ENCODE peak calls at places on chromosomes 5 and 9, in eight cellular contexts. One of them, this sample, is unnamed.

GRCh38 chr9:136926749-136927148 is 17.8 kb downstream of the FBXW5 start:
- DNase-seq in activated CD8-positive, alpha-beta memory T cell treated with anti-CD3 and anti-CD28 coated beads, Interleukin-2, amount 50 U/mL, for 48 hours: no peak
- DNase-seq in CD14-positive monocyte: no peak
- DNase-seq in left cardiac atrium: no peak
- DNase-seq in head of caudate nucleus: no peak
- DNase-seq in Kasumi-1: no peak
- DNase-seq in activated B cell treated with CpG ODN at 0.5 μM for 24 hours: no peak
- DNase-seq in GM20000: no peak
- DNase-seq in this sample: no peak

GRCh38 chr5:126334755-126335154 is 88.5 kb upstream of the GRAMD2B start:
- DNase-seq in activated B cell treated with CpG ODN at 0.5 μM for 24 hours: no peak
- DNase-seq in CD14-positive monocyte: no peak
- DNase-seq in activated CD8-positive, alpha-beta memory T cell treated with anti-CD3 and anti-CD28 coated beads, Interleukin-2, amount 50 U/mL, for 48 hours: no peak
- DNase-seq in Kasumi-1: no peak
- DNase-seq in left cardiac atrium: no peak
- DNase-seq in GM20000: no peak
- DNase-seq in head of caudate nucleus: no peak
- DNase-seq in this sample: no peak

GRCh38 chr9:33818167-33818831 is 1.3 kb downstream of the UBE2R2 start:
- DNase-seq in CD14-positive monocyte: peak
- DNase-seq in activated B cell treated with CpG ODN at 0.5 μM for 24 hours: no peak
- DNase-seq in activated CD8-positive, alpha-beta memory T cell treated with anti-CD3 and anti-CD28 coated beads, Interleukin-2, amount 50 U/mL, for 48 hours: no peak
- DNase-seq in left cardiac atrium: no peak
- DNase-seq in Kasumi-1: peak
- DNase-seq in head of caudate nucleus: peak
- DNase-seq in GM20000: peak
- DNase-seq in this sample: no peak

GRCh38 chr5:74938250-74938649 is 72.1 kb upstream of the FAM169A start:
- DNase-seq in activated CD8-positive, alpha-beta memory T cell treated with anti-CD3 and anti-CD28 coated beads, Interleukin-2, amount 50 U/mL, for 48 hours: no peak
- DNase-seq in GM20000: no peak
- DNase-seq in CD14-positive monocyte: no peak
- DNase-seq in Kasumi-1: peak
- DNase-seq in activated B cell treated with CpG ODN at 0.5 μM for 24 hours: no peak
- DNase-seq in left cardiac atrium: no peak
- DNase-seq in head of caudate nucleus: no peak
- DNase-seq in this sample: no peak

GRCh38 chr5:9197881-9198260 is 348.0 kb downstream of the SEMA5A start:
- DNase-seq in CD14-positive monocyte: no peak
- DNase-seq in activated B cell treated with CpG ODN at 0.5 μM for 24 hours: no peak
- DNase-seq in Kasumi-1: no peak
- DNase-seq in activated CD8-positive, alpha-beta memory T cell treated with anti-CD3 and anti-CD28 coated beads, Interleukin-2, amount 50 U/mL, for 48 hours: no peak
- DNase-seq in left cardiac atrium: no peak
- DNase-seq in head of caudate nucleus: no peak
- DNase-seq in GM20000: peak
- DNase-seq in this sample: no peak

GRCh38 chr9:126055386-126055785 is 271.2 kb upstream of the MVB12B start:
- DNase-seq in head of caudate nucleus: no peak
- DNase-seq in Kasumi-1: no peak
- DNase-seq in left cardiac atrium: no peak
- DNase-seq in activated CD8-positive, alpha-beta memory T cell treated with anti-CD3 and anti-CD28 coated beads, Interleukin-2, amount 50 U/mL, for 48 hours: no peak
- DNase-seq in activated B cell treated with CpG ODN at 0.5 μM for 24 hours: no peak
- DNase-seq in GM20000: no peak
- DNase-seq in CD14-positive monocyte: no peak
- DNase-seq in this sample: no peak

GRCh38 chr9:93098236-93098946 is 2.4 kb downstream of the CARD19 start:
- DNase-seq in head of caudate nucleus: peak
- DNase-seq in CD14-positive monocyte: peak
- DNase-seq in Kasumi-1: peak
- DNase-seq in activated CD8-positive, alpha-beta memory T cell treated with anti-CD3 and anti-CD28 coated beads, Interleukin-2, amount 50 U/mL, for 48 hours: peak
- DNase-seq in activated B cell treated with CpG ODN at 0.5 μM for 24 hours: peak
- DNase-seq in left cardiac atrium: peak
- DNase-seq in GM20000: no peak
- DNase-seq in this sample: no peak

GRCh38 chr9:5851445-5851844 is 18.5 kb upstream of the ERMP1 start:
- DNase-seq in left cardiac atrium: no peak
- DNase-seq in activated CD8-positive, alpha-beta memory T cell treated with anti-CD3 and anti-CD28 coated beads, Interleukin-2, amount 50 U/mL, for 48 hours: no peak
- DNase-seq in CD14-positive monocyte: peak
- DNase-seq in GM20000: peak
- DNase-seq in head of caudate nucleus: no peak
- DNase-seq in activated B cell treated with CpG ODN at 0.5 μM for 24 hours: no peak
- DNase-seq in Kasumi-1: peak
- DNase-seq in this sample: no peak

GRCh38 chr9:34343090-34343489 is 13.7 kb downstream of the NUDT2 start:
- DNase-seq in activated B cell treated with CpG ODN at 0.5 μM for 24 hours: no peak
- DNase-seq in GM20000: no peak
- DNase-seq in CD14-positive monocyte: no peak
- DNase-seq in left cardiac atrium: peak
- DNase-seq in head of caudate nucleus: peak
- DNase-seq in activated CD8-positive, alpha-beta memory T cell treated with anti-CD3 and anti-CD28 coated beads, Interleukin-2, amount 50 U/mL, for 48 hours: no peak
- DNase-seq in Kasumi-1: no peak
- DNase-seq in this sample: no peak

GRCh38 chr5:39283231-39283818 is 64.0 kb upstream of the FYB1 start:
- DNase-seq in head of caudate nucleus: no peak
- DNase-seq in GM20000: peak
- DNase-seq in CD14-positive monocyte: peak
- DNase-seq in Kasumi-1: peak
- DNase-seq in activated CD8-positive, alpha-beta memory T cell treated with anti-CD3 and anti-CD28 coated beads, Interleukin-2, amount 50 U/mL, for 48 hours: no peak
- DNase-seq in left cardiac atrium: no peak
- DNase-seq in activated B cell treated with CpG ODN at 0.5 μM for 24 hours: no peak
- DNase-seq in this sample: no peak

GRCh38 chr5:150080696-150081435 is 5.5 kb downstream of the CSF1R start:
- DNase-seq in Kasumi-1: no peak
- DNase-seq in activated CD8-positive, alpha-beta memory T cell treated with anti-CD3 and anti-CD28 coated beads, Interleukin-2, amount 50 U/mL, for 48 hours: no peak
- DNase-seq in GM20000: peak
- DNase-seq in head of caudate nucleus: peak
- DNase-seq in CD14-positive monocyte: no peak
- DNase-seq in activated B cell treated with CpG ODN at 0.5 μM for 24 hours: no peak
- DNase-seq in left cardiac atrium: no peak
- DNase-seq in this sample: no peak

GRCh38 chr5:78362220-78362619 is 1.8 kb downstream of the SCAMP1 start:
- DNase-seq in activated B cell treated with CpG ODN at 0.5 μM for 24 hours: no peak
- DNase-seq in GM20000: no peak
- DNase-seq in activated CD8-positive, alpha-beta memory T cell treated with anti-CD3 and anti-CD28 coated beads, Interleukin-2, amount 50 U/mL, for 48 hours: no peak
- DNase-seq in head of caudate nucleus: no peak
- DNase-seq in left cardiac atrium: no peak
- DNase-seq in CD14-positive monocyte: no peak
- DNase-seq in Kasumi-1: no peak
- DNase-seq in this sample: no peak

GRCh38 chr5:133679534-133679933 is 67.2 kb upstream of the FSTL4 start:
- DNase-seq in activated CD8-positive, alpha-beta memory T cell treated with anti-CD3 and anti-CD28 coated beads, Interleukin-2, amount 50 U/mL, for 48 hours: peak
- DNase-seq in CD14-positive monocyte: no peak
- DNase-seq in left cardiac atrium: no peak
- DNase-seq in head of caudate nucleus: no peak
- DNase-seq in activated B cell treated with CpG ODN at 0.5 μM for 24 hours: no peak
- DNase-seq in Kasumi-1: no peak
- DNase-seq in GM20000: no peak
- DNase-seq in this sample: no peak

GRCh38 chr9:127717766-127718165 is 1.9 kb downstream of the TTC16 start:
- DNase-seq in Kasumi-1: no peak
- DNase-seq in CD14-positive monocyte: no peak
- DNase-seq in activated B cell treated with CpG ODN at 0.5 μM for 24 hours: no peak
- DNase-seq in activated CD8-positive, alpha-beta memory T cell treated with anti-CD3 and anti-CD28 coated beads, Interleukin-2, amount 50 U/mL, for 48 hours: no peak
- DNase-seq in GM20000: no peak
- DNase-seq in left cardiac atrium: no peak
- DNase-seq in head of caudate nucleus: no peak
- DNase-seq in this sample: no peak

GRCh38 chr9:8825600-8826147 is 1026.1 kb upstream of the DMAC1 start:
- DNase-seq in left cardiac atrium: no peak
- DNase-seq in GM20000: no peak
- DNase-seq in activated CD8-positive, alpha-beta memory T cell treated with anti-CD3 and anti-CD28 coated beads, Interleukin-2, amount 50 U/mL, for 48 hours: no peak
- DNase-seq in CD14-positive monocyte: no peak
- DNase-seq in Kasumi-1: no peak
- DNase-seq in head of caudate nucleus: no peak
- DNase-seq in activated B cell treated with CpG ODN at 0.5 μM for 24 hours: no peak
- DNase-seq in this sample: no peak

GRCh38 chr5:14962604-14963003 is 91.0 kb upstream of the ANKH start:
- DNase-seq in left cardiac atrium: no peak
- DNase-seq in head of caudate nucleus: no peak
- DNase-seq in GM20000: no peak
- DNase-seq in CD14-positive monocyte: no peak
- DNase-seq in Kasumi-1: no peak
- DNase-seq in activated CD8-positive, alpha-beta memory T cell treated with anti-CD3 and anti-CD28 coated beads, Interleukin-2, amount 50 U/mL, for 48 hours: no peak
- DNase-seq in activated B cell treated with CpG ODN at 0.5 μM for 24 hours: no peak
- DNase-seq in this sample: no peak

GRCh38 chr5:169980418-169981053 is at the start of gene INSYN2B:
- DNase-seq in left cardiac atrium: peak
- DNase-seq in CD14-positive monocyte: no peak
- DNase-seq in Kasumi-1: peak
- DNase-seq in activated B cell treated with CpG ODN at 0.5 μM for 24 hours: no peak
- DNase-seq in GM20000: peak
- DNase-seq in head of caudate nucleus: peak
- DNase-seq in activated CD8-positive, alpha-beta memory T cell treated with anti-CD3 and anti-CD28 coated beads, Interleukin-2, amount 50 U/mL, for 48 hours: no peak
- DNase-seq in this sample: peak

GRCh38 chr9:89274838-89275237 is 36.2 kb upstream of the CKS2 start:
- DNase-seq in CD14-positive monocyte: no peak
- DNase-seq in left cardiac atrium: no peak
- DNase-seq in GM20000: no peak
- DNase-seq in activated CD8-positive, alpha-beta memory T cell treated with anti-CD3 and anti-CD28 coated beads, Interleukin-2, amount 50 U/mL, for 48 hours: no peak
- DNase-seq in head of caudate nucleus: no peak
- DNase-seq in Kasumi-1: no peak
- DNase-seq in activated B cell treated with CpG ODN at 0.5 μM for 24 hours: no peak
- DNase-seq in this sample: no peak

GRCh38 chr5:154209591-154210081 is 19.1 kb downstream of the GALNT10 start:
- DNase-seq in activated B cell treated with CpG ODN at 0.5 μM for 24 hours: no peak
- DNase-seq in left cardiac atrium: no peak
- DNase-seq in CD14-positive monocyte: no peak
- DNase-seq in Kasumi-1: no peak
- DNase-seq in GM20000: no peak
- DNase-seq in head of caudate nucleus: no peak
- DNase-seq in activated CD8-positive, alpha-beta memory T cell treated with anti-CD3 and anti-CD28 coated beads, Interleukin-2, amount 50 U/mL, for 48 hours: no peak
- DNase-seq in this sample: no peak

GRCh38 chr9:79658926-79659325 is 87.2 kb downstream of the TLE4 start:
- DNase-seq in CD14-positive monocyte: no peak
- DNase-seq in activated B cell treated with CpG ODN at 0.5 μM for 24 hours: no peak
- DNase-seq in Kasumi-1: no peak
- DNase-seq in GM20000: no peak
- DNase-seq in head of caudate nucleus: no peak
- DNase-seq in activated CD8-positive, alpha-beta memory T cell treated with anti-CD3 and anti-CD28 coated beads, Interleukin-2, amount 50 U/mL, for 48 hours: no peak
- DNase-seq in left cardiac atrium: no peak
- DNase-seq in this sample: no peak

GRCh38 chr9:37919166-37919955 is 15.4 kb upstream of the SLC25A51 start:
- DNase-seq in GM20000: no peak
- DNase-seq in Kasumi-1: no peak
- DNase-seq in CD14-positive monocyte: no peak
- DNase-seq in activated CD8-positive, alpha-beta memory T cell treated with anti-CD3 and anti-CD28 coated beads, Interleukin-2, amount 50 U/mL, for 48 hours: no peak
- DNase-seq in left cardiac atrium: no peak
- DNase-seq in head of caudate nucleus: no peak
- DNase-seq in activated B cell treated with CpG ODN at 0.5 μM for 24 hours: no peak
- DNase-seq in this sample: no peak

GRCh38 chr9:136016221-136016881 is 55.2 kb upstream of the UBAC1 start:
- DNase-seq in activated CD8-positive, alpha-beta memory T cell treated with anti-CD3 and anti-CD28 coated beads, Interleukin-2, amount 50 U/mL, for 48 hours: no peak
- DNase-seq in CD14-positive monocyte: peak
- DNase-seq in head of caudate nucleus: peak
- DNase-seq in activated B cell treated with CpG ODN at 0.5 μM for 24 hours: peak
- DNase-seq in Kasumi-1: no peak
- DNase-seq in GM20000: no peak
- DNase-seq in left cardiac atrium: no peak
- DNase-seq in this sample: no peak

GRCh38 chr5:172187118-172188032 is 649 bp downstream of the STK10 start:
- DNase-seq in Kasumi-1: peak
- DNase-seq in activated CD8-positive, alpha-beta memory T cell treated with anti-CD3 and anti-CD28 coated beads, Interleukin-2, amount 50 U/mL, for 48 hours: peak
- DNase-seq in CD14-positive monocyte: peak
- DNase-seq in GM20000: peak
- DNase-seq in left cardiac atrium: peak
- DNase-seq in activated B cell treated with CpG ODN at 0.5 μM for 24 hours: peak
- DNase-seq in head of caudate nucleus: peak
- DNase-seq in this sample: no peak

GRCh38 chr5:10317825-10318682 is 10.4 kb upstream of the CMBL start:
- DNase-seq in activated CD8-positive, alpha-beta memory T cell treated with anti-CD3 and anti-CD28 coated beads, Interleukin-2, amount 50 U/mL, for 48 hours: no peak
- DNase-seq in head of caudate nucleus: no peak
- DNase-seq in activated B cell treated with CpG ODN at 0.5 μM for 24 hours: no peak
- DNase-seq in left cardiac atrium: no peak
- DNase-seq in CD14-positive monocyte: no peak
- DNase-seq in GM20000: no peak
- DNase-seq in Kasumi-1: peak
- DNase-seq in this sample: no peak

GRCh38 chr5:168706655-168707069 is 127.5 kb upstream of the PANK3 start:
- DNase-seq in activated B cell treated with CpG ODN at 0.5 μM for 24 hours: no peak
- DNase-seq in activated CD8-positive, alpha-beta memory T cell treated with anti-CD3 and anti-CD28 coated beads, Interleukin-2, amount 50 U/mL, for 48 hours: no peak
- DNase-seq in Kasumi-1: peak
- DNase-seq in left cardiac atrium: peak
- DNase-seq in head of caudate nucleus: peak
- DNase-seq in GM20000: no peak
- DNase-seq in CD14-positive monocyte: no peak
- DNase-seq in this sample: no peak

GRCh38 chr9:91138760-91139159 is 223.0 kb downstream of the AUH start:
- DNase-seq in activated B cell treated with CpG ODN at 0.5 μM for 24 hours: no peak
- DNase-seq in Kasumi-1: no peak
- DNase-seq in GM20000: no peak
- DNase-seq in CD14-positive monocyte: no peak
- DNase-seq in activated CD8-positive, alpha-beta memory T cell treated with anti-CD3 and anti-CD28 coated beads, Interleukin-2, amount 50 U/mL, for 48 hours: no peak
- DNase-seq in head of caudate nucleus: no peak
- DNase-seq in left cardiac atrium: no peak
- DNase-seq in this sample: no peak

GRCh38 chr5:168795943-168796342 is 216.8 kb upstream of the PANK3 start:
- DNase-seq in left cardiac atrium: no peak
- DNase-seq in activated B cell treated with CpG ODN at 0.5 μM for 24 hours: no peak
- DNase-seq in CD14-positive monocyte: no peak
- DNase-seq in activated CD8-positive, alpha-beta memory T cell treated with anti-CD3 and anti-CD28 coated beads, Interleukin-2, amount 50 U/mL, for 48 hours: no peak
- DNase-seq in GM20000: no peak
- DNase-seq in head of caudate nucleus: no peak
- DNase-seq in Kasumi-1: no peak
- DNase-seq in this sample: no peak

GRCh38 chr9:36317766-36318165 is 59.5 kb upstream of the GNE start:
- DNase-seq in activated B cell treated with CpG ODN at 0.5 μM for 24 hours: no peak
- DNase-seq in Kasumi-1: no peak
- DNase-seq in activated CD8-positive, alpha-beta memory T cell treated with anti-CD3 and anti-CD28 coated beads, Interleukin-2, amount 50 U/mL, for 48 hours: no peak
- DNase-seq in head of caudate nucleus: no peak
- DNase-seq in left cardiac atrium: no peak
- DNase-seq in GM20000: no peak
- DNase-seq in CD14-positive monocyte: no peak
- DNase-seq in this sample: no peak

GRCh38 chr9:92350129-92350739 is 24.5 kb downstream of the CENPP start:
- DNase-seq in head of caudate nucleus: no peak
- DNase-seq in GM20000: no peak
- DNase-seq in activated CD8-positive, alpha-beta memory T cell treated with anti-CD3 and anti-CD28 coated beads, Interleukin-2, amount 50 U/mL, for 48 hours: no peak
- DNase-seq in activated B cell treated with CpG ODN at 0.5 μM for 24 hours: no peak
- DNase-seq in CD14-positive monocyte: no peak
- DNase-seq in left cardiac atrium: no peak
- DNase-seq in Kasumi-1: no peak
- DNase-seq in this sample: no peak

GRCh38 chr5:181070523-181070922 is 30.5 kb downstream of the BTNL9 start:
- DNase-seq in head of caudate nucleus: no peak
- DNase-seq in GM20000: no peak
- DNase-seq in activated B cell treated with CpG ODN at 0.5 μM for 24 hours: no peak
- DNase-seq in CD14-positive monocyte: no peak
- DNase-seq in left cardiac atrium: no peak
- DNase-seq in Kasumi-1: no peak
- DNase-seq in activated CD8-positive, alpha-beta memory T cell treated with anti-CD3 and anti-CD28 coated beads, Interleukin-2, amount 50 U/mL, for 48 hours: no peak
- DNase-seq in this sample: no peak

GRCh38 chr5:96434201-96434645 is 1.2 kb upstream of the PCSK1 start:
- DNase-seq in Kasumi-1: peak
- DNase-seq in activated CD8-positive, alpha-beta memory T cell treated with anti-CD3 and anti-CD28 coated beads, Interleukin-2, amount 50 U/mL, for 48 hours: peak
- DNase-seq in GM20000: peak
- DNase-seq in activated B cell treated with CpG ODN at 0.5 μM for 24 hours: no peak
- DNase-seq in CD14-positive monocyte: no peak
- DNase-seq in left cardiac atrium: peak
- DNase-seq in head of caudate nucleus: peak
- DNase-seq in this sample: peak

GRCh38 chr9:130932220-130933069 is 6.6 kb downstream of the FIBCD1 start:
- DNase-seq in activated B cell treated with CpG ODN at 0.5 μM for 24 hours: no peak
- DNase-seq in left cardiac atrium: peak
- DNase-seq in head of caudate nucleus: no peak
- DNase-seq in Kasumi-1: no peak
- DNase-seq in GM20000: no peak
- DNase-seq in activated CD8-positive, alpha-beta memory T cell treated with anti-CD3 and anti-CD28 coated beads, Interleukin-2, amount 50 U/mL, for 48 hours: no peak
- DNase-seq in CD14-positive monocyte: no peak
- DNase-seq in this sample: no peak

GRCh38 chr9:7266911-7267555 is 509.3 kb downstream of the KDM4C start:
- DNase-seq in activated CD8-positive, alpha-beta memory T cell treated with anti-CD3 and anti-CD28 coated beads, Interleukin-2, amount 50 U/mL, for 48 hours: no peak
- DNase-seq in GM20000: no peak
- DNase-seq in Kasumi-1: no peak
- DNase-seq in left cardiac atrium: no peak
- DNase-seq in activated B cell treated with CpG ODN at 0.5 μM for 24 hours: no peak
- DNase-seq in head of caudate nucleus: no peak
- DNase-seq in CD14-positive monocyte: no peak
- DNase-seq in this sample: no peak

GRCh38 chr5:139312075-139312474 is 18.5 kb downstream of the MATR3 start:
- DNase-seq in GM20000: no peak
- DNase-seq in CD14-positive monocyte: no peak
- DNase-seq in activated B cell treated with CpG ODN at 0.5 μM for 24 hours: no peak
- DNase-seq in head of caudate nucleus: no peak
- DNase-seq in activated CD8-positive, alpha-beta memory T cell treated with anti-CD3 and anti-CD28 coated beads, Interleukin-2, amount 50 U/mL, for 48 hours: no peak
- DNase-seq in Kasumi-1: no peak
- DNase-seq in left cardiac atrium: no peak
- DNase-seq in this sample: no peak